ENCODE peak calls at places on chromosomes 1 and 21, in nine cellular contexts. B is LHCN-M2, N is T-helper 1 cell, X is heart left ventricle, I is SK-N-SH, Z is cardiac septum, U is Ammon's horn, D is HEK293T, R is epithelial cell of proximal tubule. A is an unnamed sample.

GRCh38 chr1:33143181-33143580 is 38.7 kb downstream of the TRIM62 start:
- DNase-seq in B (no peak), N (no peak), X (peak; percentile 39), I (no peak), Z (no peak), U (no peak), D (no peak), R (no peak), A (no peak)

GRCh38 chr1:226429051-226429461 is 21.2 kb upstream of the PARP1 start:
- DNase-seq in B (no peak), N (no peak), X (no peak), I (no peak), Z (no peak), U (no peak), D (no peak), R (no peak), A (no peak)

GRCh38 chr1:91846007-91846620 is 39.8 kb downstream of the TGFBR3 start:
- DNase-seq in B (peak; percentile 73), N (no peak), X (peak; percentile 69), I (no peak), Z (no peak), U (peak; percentile 27), D (peak; percentile 70), R (no peak), A (peak; percentile 68)

GRCh38 chr1:6325482-6325881 is 64.6 kb upstream of the GPR153 start:
- DNase-seq in B (no peak), N (no peak), X (no peak), I (no peak), Z (no peak), U (no peak), D (no peak), R (no peak), A (no peak)

GRCh38 chr1:65459397-65459768 is 38.9 kb downstream of the LEPR start:
- DNase-seq in B (peak; percentile 51), N (no peak), X (no peak), I (peak; percentile 17), Z (no peak), U (peak; percentile 42), D (peak; percentile 63), R (no peak), A (no peak)

GRCh38 chr1:98827041-98827440 is 165.5 kb downstream of the SNX7 start:
- DNase-seq in B (no peak), N (no peak), X (no peak), I (no peak), Z (no peak), U (no peak), D (no peak), R (no peak), A (no peak)

GRCh38 chr1:164886101-164886500 is 327.1 kb downstream of the PBX1 start:
- DNase-seq in B (no peak), N (no peak), X (no peak), I (no peak), Z (no peak), U (no peak), D (no peak), R (no peak), A (no peak)

GRCh38 chr1:197399691-197400521 is 131.9 kb downstream of the CRB1 start:
- DNase-seq in B (peak; percentile 59), N (no peak), X (no peak), I (peak; percentile 46), Z (no peak), U (no peak), D (peak; percentile 68), R (peak; percentile 22), A (no peak)

GRCh38 chr1:100463809-100464424 is 74.0 kb upstream of the GPR88 start:
- DNase-seq in B (peak; percentile 58), N (peak; percentile 28), X (peak; percentile 48), I (peak; percentile 54), Z (peak; percentile 78), U (peak; percentile 85), D (peak; percentile 77), R (peak; percentile 15), A (peak; percentile 64)

GRCh38 chr1:152777510-152778137 is 2.7 kb downstream of the LCE1F start:
- DNase-seq in B (peak; percentile 27), N (no peak), X (no peak), I (peak; percentile 35), Z (no peak), U (no peak), D (peak; percentile 54), R (no peak), A (no peak)

GRCh38 chr1:78068681-78069283 is 23.0 kb downstream of the GIPC2 start:
- DNase-seq in B (no peak), N (no peak), X (peak; percentile 63), I (no peak), Z (no peak), U (no peak), D (no peak), R (no peak), A (no peak)

GRCh38 chr1:243623831-243624230 is 226.2 kb downstream of the AKT3 start:
- DNase-seq in B (peak; percentile 84), N (no peak), X (no peak), I (no peak), Z (no peak), U (no peak), D (no peak), R (no peak), A (no peak)

GRCh38 chr21:33380483-33380998 is 22.7 kb upstream of the IFNGR2 start:
- DNase-seq in B (peak; percentile 97), N (peak; percentile 69), X (peak; percentile 90), I (no peak), Z (peak; percentile 97), U (peak; percentile 92), D (no peak), R (peak; percentile 80), A (peak; percentile 97)

GRCh38 chr1:99358771-99359170 is 94.5 kb downstream of the PLPPR4 start:
- DNase-seq in B (no peak), N (no peak), X (no peak), I (no peak), Z (no peak), U (no peak), D (no peak), R (no peak), A (no peak)

GRCh38 chr1:170521818-170522217 is 10.1 kb upstream of the GORAB start:
- DNase-seq in B (no peak), N (no peak), X (no peak), I (no peak), Z (no peak), U (no peak), D (no peak), R (no peak), A (no peak)

GRCh38 chr1:40774266-40774998 is 9.2 kb upstream of the KCNQ4 start:
- DNase-seq in B (no peak), N (peak; percentile 46), X (peak; percentile 53), I (peak; percentile 69), Z (no peak), U (peak; percentile 41), D (peak; percentile 75), R (no peak), A (no peak)

GRCh38 chr1:187006896-187007295 is 178.1 kb downstream of the PLA2G4A start:
- DNase-seq in B (no peak), N (no peak), X (no peak), I (no peak), Z (no peak), U (no peak), D (no peak), R (no peak), A (no peak)

GRCh38 chr1:6638226-6638625 is 13.6 kb downstream of the THAP3 start:
- DNase-seq in B (no peak), N (no peak), X (peak; percentile 75), I (no peak), Z (no peak), U (peak; percentile 89), D (no peak), R (no peak), A (peak; percentile 94)

GRCh38 chr21:34073749-34074282 is 438 bp downstream of the MRPS6 start:
- DNase-seq in B (no peak), N (peak; percentile 34), X (peak; percentile 53), I (peak; percentile 76), Z (no peak), U (peak; percentile 36), D (peak; percentile 50), R (no peak), A (no peak)

GRCh38 chr1:64956733-64957441 is 9.5 kb downstream of the JAK1 start:
- DNase-seq in B (no peak), N (no peak), X (no peak), I (no peak), Z (no peak), U (peak; percentile 70), D (no peak), R (no peak), A (no peak)

GRCh38 chr1:157113631-157114030 is 14.0 kb upstream of the ETV3L start:
- DNase-seq in B (no peak), N (no peak), X (no peak), I (no peak), Z (peak; percentile 51), U (no peak), D (no peak), R (no peak), A (no peak)

GRCh38 chr1:108117908-108118902 is 81.9 kb downstream of the SLC25A24 start:
- DNase-seq in B (peak; percentile 79), N (no peak), X (no peak), I (peak; percentile 50), Z (no peak), U (no peak), D (no peak), R (no peak), A (peak; percentile 75)

GRCh38 chr1:61836649-61837048 is 94.4 kb downstream of the PATJ start:
- DNase-seq in B (no peak), N (no peak), X (no peak), I (no peak), Z (no peak), U (no peak), D (no peak), R (no peak), A (no peak)

GRCh38 chr1:154698320-154699096 is 90.5 kb upstream of the ADAR start:
- DNase-seq in B (no peak), N (no peak), X (no peak), I (no peak), Z (no peak), U (no peak), D (no peak), R (no peak), A (no peak)

GRCh38 chr1:227315500-227316346 is 2.6 kb downstream of the CDC42BPA start:
- DNase-seq in B (peak; percentile 63), N (no peak), X (no peak), I (no peak), Z (no peak), U (peak; percentile 35), D (no peak), R (peak; percentile 38), A (no peak)

GRCh38 chr1:6302568-6302967 is 41.7 kb upstream of the GPR153 start:
- DNase-seq in B (no peak), N (no peak), X (no peak), I (no peak), Z (no peak), U (no peak), D (no peak), R (no peak), A (no peak)

GRCh38 chr1:161921990-161922389 is 101.7 kb downstream of the OLFML2B start:
- DNase-seq in B (peak; percentile 63), N (no peak), X (no peak), I (no peak), Z (no peak), U (no peak), D (no peak), R (no peak), A (no peak)

GRCh38 chr1:160354388-160354985 is 11.3 kb downstream of the NCSTN start:
- DNase-seq in B (no peak), N (no peak), X (no peak), I (peak; percentile 53), Z (no peak), U (peak; percentile 44), D (peak; percentile 70), R (no peak), A (peak; percentile 43)